ENCODE peak calls at places on chromosome 2, in seven cellular contexts. P, G, Q, F, R, U and I are unnamed samples.

GRCh38 chr2:238155761-238156694 is 2.7 kb upstream of the ERFE start:
- DNase-seq in P (no peak), Q (no peak), U (no peak), F (no peak), G (no peak), R (no peak), I (no peak)

GRCh38 chr2:162403884-162404283 is 60.0 kb downstream of the GCA start:
- DNase-seq in P (no peak), Q (no peak), U (no peak), F (no peak), G (no peak), R (no peak), I (no peak)

GRCh38 chr2:127770973-127771735 is 39.8 kb downstream of the WDR33 start:
- DNase-seq in U (no peak), P (no peak), G (no peak), R (no peak), Q (no peak), F (no peak), I (no peak)

GRCh38 chr2:140696449-140696848 is 1434.4 kb downstream of the LRP1B start:
- DNase-seq in F (no peak), G (no peak), P (no peak), R (no peak), U (no peak), Q (no peak), I (no peak)

GRCh38 chr2:38615237-38615636 is 12.5 kb upstream of the HNRNPLL start:
- DNase-seq in G (no peak), R (peak; percentile 33), Q (no peak), U (no peak), P (no peak), F (no peak), I (no peak)

GRCh38 chr2:207619764-207620203 is 5.4 kb downstream of the METTL21A start:
- DNase-seq in R (no peak), Q (no peak), G (no peak), F (no peak), P (no peak), U (no peak), I (no peak)

GRCh38 chr2:216688731-216689360 is 6.5 kb downstream of the IGFBP5 start:
- DNase-seq in P (no peak), R (no peak), U (no peak), Q (peak; percentile 39), F (no peak), G (peak; percentile 92), I (no peak)

GRCh38 chr2:3211256-3211970 is 166.2 kb downstream of the EIPR1 start:
- DNase-seq in F (peak; percentile 48), G (no peak), R (no peak), Q (no peak), P (no peak), U (no peak), I (no peak)

GRCh38 chr2:233974530-233975071 is 57.4 kb downstream of the TRPM8 start:
- DNase-seq in R (no peak), U (no peak), G (no peak), P (no peak), F (no peak), Q (no peak), I (no peak)

GRCh38 chr2:67792796-67793195 is 270.0 kb downstream of the C1D start:
- DNase-seq in Q (no peak), P (no peak), F (no peak), U (no peak), G (no peak), R (no peak), I (no peak)

GRCh38 chr2:128260239-128261138 is 58.2 kb downstream of the HS6ST1 start:
- DNase-seq in Q (peak; percentile 72), P (no peak), F (peak; percentile 84), G (no peak), U (no peak), R (no peak), I (peak; percentile 57)

GRCh38 chr2:2801458-2801857 is 470.4 kb upstream of the MYT1L start:
- DNase-seq in P (no peak), R (no peak), U (no peak), F (no peak), G (no peak), Q (no peak), I (no peak)

GRCh38 chr2:78992807-78993517 is 32.5 kb upstream of the REG3G start:
- DNase-seq in F (no peak), G (no peak), Q (peak; percentile 24), U (peak; percentile 55), R (no peak), P (no peak), I (no peak)

GRCh38 chr2:215105607-215106354 is 32.6 kb downstream of the ABCA12 start:
- DNase-seq in P (no peak), G (no peak), F (no peak), R (no peak), U (no peak), Q (no peak), I (no peak)

GRCh38 chr2:8602809-8603208 is 79.0 kb upstream of the ID2 start:
- DNase-seq in R (no peak), Q (no peak), F (no peak), G (no peak), P (peak; percentile 60), U (no peak), I (no peak)

GRCh38 chr2:96143231-96143847 is 1.9 kb downstream of the DUSP2 start:
- DNase-seq in P (no peak), R (no peak), G (peak; percentile 56), F (no peak), U (no peak), Q (no peak), I (no peak)

GRCh38 chr2:9196637-9197036 is 10.0 kb upstream of the ASAP2 start:
- DNase-seq in R (no peak), G (no peak), F (peak; percentile 24), P (no peak), Q (no peak), U (no peak), I (no peak)

GRCh38 chr2:100706249-100706648 is 113.7 kb upstream of the NPAS2 start:
- DNase-seq in F (no peak), R (no peak), G (no peak), Q (no peak), U (no peak), P (no peak), I (no peak)

GRCh38 chr2:47083886-47084682 is 71.0 kb downstream of the STPG4 start:
- DNase-seq in Q (no peak), R (no peak), F (peak; percentile 58), U (no peak), P (no peak), G (peak; percentile 75), I (no peak)
- TF ChIP-seq POLR2AphosphoS5 in Q (no peak), R (no peak), F (no peak), U (no peak), P (no peak), G (no peak), I (no peak)

GRCh38 chr2:239315308-239315707 is 85.5 kb downstream of the HDAC4 start:
- DNase-seq in U (peak; percentile 6), R (no peak), Q (peak; percentile 11), G (peak; percentile 50), P (no peak), F (no peak), I (no peak)

GRCh38 chr2:239318790-239319189 is 82.0 kb downstream of the HDAC4 start:
- DNase-seq in P (no peak), F (no peak), R (peak; percentile 59), U (no peak), G (peak; percentile 81), Q (no peak), I (no peak)

GRCh38 chr2:239318091-239318725 is 82.6 kb downstream of the HDAC4 start:
- DNase-seq in F (peak; percentile 57), R (peak; percentile 23), Q (no peak), U (no peak), G (peak; percentile 56), P (no peak), I (peak; percentile 27)

GRCh38 chr2:239319261-239319661 is 81.6 kb downstream of the HDAC4 start:
- DNase-seq in U (peak; percentile 54), Q (no peak), P (no peak), G (peak; percentile 82), R (peak; percentile 45), F (peak; percentile 81), I (peak; percentile 54)

DNA sequence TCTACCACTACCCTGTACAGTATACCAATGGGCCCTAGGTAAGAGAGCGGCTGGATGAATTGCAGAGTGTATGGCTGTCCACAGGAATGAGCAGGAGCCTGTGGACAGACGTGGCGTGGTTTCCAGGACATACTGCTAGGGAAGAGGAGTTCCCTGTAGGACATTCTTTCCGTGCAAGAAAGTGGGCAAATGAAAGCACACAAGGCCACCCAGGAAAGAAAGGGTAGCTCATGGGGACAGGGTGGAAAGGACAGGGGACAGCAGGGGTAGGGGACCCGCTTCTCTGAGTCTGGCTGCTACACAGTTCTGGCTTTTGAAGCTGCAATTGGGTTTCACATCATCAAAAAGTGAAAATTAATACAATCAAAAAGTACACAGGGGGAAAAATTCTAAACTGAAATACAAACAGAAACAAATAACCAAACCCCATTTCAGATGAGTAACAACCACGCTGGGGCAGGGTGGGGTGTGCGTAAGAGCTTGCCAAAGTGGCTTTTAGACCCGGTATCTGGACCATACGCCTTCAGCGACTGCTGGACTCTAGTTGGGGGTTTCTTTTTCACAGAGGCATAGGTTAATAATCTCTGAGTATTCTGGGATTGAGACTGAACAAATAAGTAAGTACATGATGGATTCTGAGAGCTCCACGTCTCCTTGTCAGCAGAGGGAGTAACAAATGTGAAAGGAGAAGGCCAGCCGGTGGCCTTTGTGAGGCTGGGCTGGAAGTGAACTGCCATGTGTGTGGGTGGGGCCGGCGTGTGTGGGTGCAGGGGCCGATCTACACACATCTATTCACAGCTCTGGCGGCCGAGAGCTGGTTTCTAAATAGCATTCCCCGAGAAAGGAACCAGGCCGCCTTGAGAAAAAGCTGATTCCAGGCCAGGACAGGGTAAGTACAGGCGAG is 84.0 kb downstream of the HDAC4 start:
- DNase-seq in F (peak; percentile 89), R (peak; percentile 79), G (peak; percentile 93), Q (peak; percentile 47), U (no peak), P (no peak), I (peak; percentile 52)
- TF ChIP-seq POLR2A in F (no peak), R (peak; percentile 46), G (no peak), Q (no peak), U (no peak), P (no peak), I (no peak)

DNA sequence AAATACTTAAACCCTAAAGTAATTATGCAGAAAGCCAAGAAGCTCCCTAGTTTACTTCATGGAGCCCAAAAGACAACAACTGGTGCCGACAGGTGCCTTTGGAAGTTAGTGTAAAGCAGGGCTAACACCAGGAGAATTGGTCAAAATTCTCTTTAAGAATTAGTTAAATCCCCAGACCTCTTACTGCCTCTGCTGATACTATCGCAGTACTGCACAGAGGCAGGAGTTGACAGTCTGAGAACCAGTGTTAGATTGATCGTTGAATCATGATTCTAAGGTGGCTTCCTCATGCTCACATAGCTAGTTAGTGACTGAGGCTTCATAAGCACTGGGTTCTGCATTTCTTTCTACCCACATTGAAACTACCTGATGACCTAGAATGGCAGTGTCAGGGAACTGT is 445.0 kb downstream of the XIRP2 start:
- DNase-seq in R (no peak), G (no peak), U (no peak), F (no peak), P (no peak), Q (no peak), I (no peak)
- H3K4me3 ChIP-seq in R (no peak overlapping the region), G (no peak overlapping the region), U (no peak overlapping the region), F (no peak overlapping the region), P (no peak overlapping the region), Q (no peak overlapping the region), I (no peak overlapping the region)

DNA sequence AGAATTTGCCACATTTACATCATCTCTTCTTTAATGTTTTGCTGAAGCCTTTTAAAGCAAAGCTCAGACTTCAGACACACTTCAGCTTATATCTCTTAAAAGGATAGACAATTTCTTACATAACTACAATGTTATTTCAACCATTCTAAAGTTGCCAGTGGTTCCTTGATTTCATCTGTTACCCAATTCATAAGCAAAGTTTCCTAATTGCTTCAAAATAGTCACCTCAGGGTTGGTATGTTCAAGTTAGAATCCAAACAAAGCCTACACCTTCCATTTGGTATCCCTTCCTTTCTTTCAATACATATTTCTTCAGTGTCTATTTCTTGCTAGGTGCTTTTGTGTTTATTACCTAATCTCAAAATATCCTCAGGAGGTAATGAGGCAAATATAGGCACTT is 60.6 kb downstream of the ZNF385B start:
- DNase-seq in G (no peak), Q (no peak), P (no peak), U (no peak), R (no peak), F (no peak), I (no peak)
- TF ChIP-seq POLR2AphosphoS5 in G (no peak), Q (no peak), P (no peak), U (no peak), R (no peak), F (no peak), I (no peak)